ENCODE peak calls at places on chromosomes 5 and 9, in five cellular contexts. J is adrenal gland, P is astrocyte, D is Peyer's patch, H is heart right ventricle. L is an unnamed sample.

GRCh38 chr5:73722224-73722623 is 96.2 kb downstream of the ARHGEF28 start:
- DNase-seq in J (no peak), P (no peak), D (no peak), H (no peak), L (no peak)

GRCh38 chr5:57106661-57107060 is 67.2 kb upstream of the GPBP1 start:
- DNase-seq in J (no peak), P (no peak), D (no peak), H (no peak), L (no peak)

GRCh38 chr9:133276923-133277322 is 1.9 kb upstream of the ABO start:
- DNase-seq in J (no peak), P (no peak), D (no peak), H (no peak), L (no peak)

GRCh38 chr9:97848237-97848581 is 4.8 kb upstream of the FOXE1 start:
- DNase-seq in J (no peak), P (no peak), D (no peak), H (no peak), L (no peak)

GRCh38 chr5:72400950-72401349 is 80.8 kb downstream of the PTCD2 start:
- DNase-seq in J (no peak), P (no peak), D (no peak), H (no peak), L (no peak)

GRCh38 chr5:121640298-121640697 is 211.4 kb upstream of the FTMT start:
- DNase-seq in J (no peak), P (no peak), D (no peak), H (no peak), L (no peak)

GRCh38 chr5:766666-767431 is 17.7 kb downstream of the ZDHHC11B start:
- DNase-seq in J (no peak), P (no peak), D (peak; percentile 40), H (no peak), L (no peak)

GRCh38 chr5:96565843-96566242 is 96.3 kb upstream of the CAST start:
- DNase-seq in J (no peak), P (peak; percentile 78), D (no peak), H (no peak), L (peak; percentile 27)

GRCh38 chr9:92633879-92634278 is 36.1 kb downstream of the IPPK start:
- DNase-seq in J (no peak), P (no peak), D (no peak), H (no peak), L (no peak)

GRCh38 chr9:94796687-94797086 is 70.2 kb downstream of the AOPEP start:
- DNase-seq in J (no peak), P (no peak), D (no peak), H (no peak), L (no peak)

GRCh38 chr5:154221371-154221896 is 30.9 kb downstream of the GALNT10 start:
- DNase-seq in J (peak; percentile 38), P (peak; percentile 99), D (no peak), H (peak; percentile 22), L (peak; percentile 72)

GRCh38 chr9:4572184-4572826 is 82.0 kb downstream of the SLC1A1 start:
- DNase-seq in J (no peak), P (no peak), D (no peak), H (no peak), L (peak; percentile 39)

GRCh38 chr5:126732716-126733115 is 44.2 kb upstream of the LMNB1 start:
- DNase-seq in J (no peak), P (no peak), D (no peak), H (no peak), L (no peak)

DNA sequence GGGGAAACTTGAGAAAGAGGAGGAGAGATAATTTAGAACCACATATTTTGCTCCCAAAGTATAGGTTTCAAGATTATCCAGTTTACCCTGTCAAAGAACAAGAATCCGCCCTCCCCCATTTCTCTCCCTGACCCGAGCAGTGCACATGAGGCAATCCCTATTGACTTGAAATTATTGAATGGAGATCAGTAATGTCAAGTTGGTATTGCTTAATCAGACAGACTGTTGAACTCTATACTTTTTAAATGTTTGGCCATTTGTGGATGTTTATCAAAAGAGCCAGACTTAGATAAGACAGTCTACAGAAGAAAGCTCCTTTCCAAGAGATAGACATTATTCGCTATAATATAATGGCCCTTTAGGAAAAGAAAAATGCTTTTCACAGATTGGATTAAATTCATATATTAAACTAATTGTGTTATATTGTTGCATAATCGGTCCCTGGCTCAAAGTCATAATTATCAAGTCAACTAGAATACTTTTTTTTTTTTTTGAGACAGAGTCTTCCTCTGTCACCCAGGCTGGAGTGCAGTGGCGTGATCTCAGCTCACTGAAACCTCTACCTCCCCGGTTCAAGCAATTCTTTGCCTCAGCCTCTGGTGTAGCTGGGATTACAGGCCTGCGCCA is 5.3 kb downstream of the SLC25A25 start:
- DNase-seq in J (no peak), P (no peak), D (no peak), H (no peak), L (no peak)
- H3K4me1 ChIP-seq in J (peaks cover 41% of the 10 kb centered on the region), P (peaks cover 20% of the 10 kb centered on the region), D (peaks cover 25% of the 10 kb centered on the region), H (peaks cover 75% of the 10 kb centered on the region), L (peaks cover 67% of the 10 kb centered on the region)

GRCh38 chr9:72326643-72327042 is 38.4 kb downstream of the ZFAND5 start:
- DNase-seq in J (no peak), P (no peak), D (no peak), H (no peak), L (no peak)
- H3K36me3 ChIP-seq in J (no peaks in the 10 kb centered on the region), P (no peaks in the 10 kb centered on the region), D (no peaks in the 10 kb centered on the region), H (no peaks in the 10 kb centered on the region), L (no peaks in the 10 kb centered on the region)

DNA sequence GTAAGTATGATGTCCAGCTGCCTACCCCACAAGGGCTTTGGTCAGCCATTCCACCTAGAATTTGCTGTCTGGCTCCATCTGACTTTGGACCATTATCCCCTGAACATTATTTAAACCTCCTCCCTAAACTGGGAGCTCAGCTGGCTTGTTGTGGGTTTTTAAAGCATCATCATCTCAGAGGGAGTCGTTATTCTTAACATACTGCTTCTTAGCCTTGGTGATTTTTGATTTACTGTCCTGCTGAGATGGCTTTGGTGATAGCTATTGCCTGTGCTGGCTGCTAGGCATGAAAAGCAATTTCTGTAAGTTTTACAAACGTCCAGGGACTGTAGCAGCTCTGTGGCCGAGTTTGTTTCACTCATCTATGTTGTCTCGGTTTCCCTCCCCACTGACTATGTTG is 256.1 kb downstream of the NR3C1 start:
- DNase-seq in J (no peak), P (no peak), D (no peak), H (no peak), L (no peak)
- H3K4me1 ChIP-seq in J (no peaks in the 10 kb centered on the region), P (peaks cover 5% of the 10 kb centered on the region), D (no peaks in the 10 kb centered on the region), H (peaks cover 34% of the 10 kb centered on the region), L (no peaks in the 10 kb centered on the region)

DNA sequence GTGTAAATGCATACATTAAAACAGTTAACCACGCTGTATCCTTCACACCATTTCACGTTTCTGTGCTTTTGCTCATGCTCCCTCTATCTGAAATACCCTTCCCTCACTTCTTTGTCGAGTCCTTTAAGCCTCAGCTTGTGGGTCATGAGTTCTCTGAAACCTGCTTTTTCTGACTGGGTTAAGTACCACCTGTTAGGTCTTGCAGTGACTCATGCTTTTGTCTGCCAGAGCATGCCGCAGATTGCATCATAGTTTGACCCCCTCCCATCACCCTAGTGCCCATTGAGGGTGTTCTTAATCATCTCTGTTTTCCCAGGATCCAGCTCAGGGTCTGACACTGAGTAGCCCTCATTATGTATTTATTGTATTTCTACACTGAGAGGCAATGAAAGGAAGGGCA is 190.2 kb downstream of the ASTN2 start:
- DNase-seq in J (no peak), P (no peak), D (no peak), H (no peak), L (no peak)
- H3K36me3 ChIP-seq in J (no peaks in the 10 kb centered on the region), P (no peaks in the 10 kb centered on the region), D (no peaks in the 10 kb centered on the region), H (no peaks in the 10 kb centered on the region), L (no peaks in the 10 kb centered on the region)

GRCh38 chr5:150142800-150143724 is 12.6 kb downstream of the PDGFRB start:
- DNase-seq in J (peak; percentile 84), P (peak; percentile 94), D (no peak), H (peak; percentile 74), L (no peak)
- H3K4me1 ChIP-seq in J (peaks cover 19% of the 10 kb centered on the region), P (peaks cover 80% of the 10 kb centered on the region), D (no peaks in the 10 kb centered on the region), H (peaks cover 79% of the 10 kb centered on the region), L (no peaks in the 10 kb centered on the region)

DNA sequence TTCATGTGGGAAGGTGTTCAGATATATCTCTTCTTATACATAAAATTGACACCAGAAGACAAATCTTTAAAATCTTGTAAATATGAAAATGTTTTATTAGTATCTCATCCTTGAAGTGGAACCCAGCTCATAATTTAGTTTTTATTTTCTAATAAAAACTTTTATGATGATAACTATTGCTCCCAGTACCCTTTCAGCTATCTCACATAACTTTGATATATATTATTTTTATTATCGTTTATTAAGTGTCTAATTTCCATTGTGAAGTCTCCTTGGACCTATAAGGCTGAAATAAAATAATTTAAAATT is 16.0 kb downstream of the PCDHB15 start:
- DNase-seq in J (no peak), P (no peak), D (no peak), H (no peak), L (no peak)
- H3K36me3 ChIP-seq in J (no peaks in the 10 kb centered on the region), P (no peaks in the 10 kb centered on the region), D (no peaks in the 10 kb centered on the region), H (peaks cover 39% of the 10 kb centered on the region), L (no peaks in the 10 kb centered on the region)

GRCh38 chr9:86272221-86272620 is 10.1 kb downstream of the ISCA1 start:
- DNase-seq in J (no peak), P (no peak), D (no peak), H (no peak), L (no peak)

GRCh38 chr9:86277072-86277471 is 5.3 kb downstream of the ISCA1 start:
- DNase-seq in J (no peak), P (no peak), D (no peak), H (no peak), L (no peak)

GRCh38 chr9:86275962-86276361 is 6.4 kb downstream of the ISCA1 start:
- DNase-seq in J (no peak), P (no peak), D (no peak), H (no peak), L (no peak)

GRCh38 chr9:86279839-86280238 is 2.5 kb downstream of the ISCA1 start:
- DNase-seq in J (no peak), P (no peak), D (no peak), H (no peak), L (no peak)

DNA sequence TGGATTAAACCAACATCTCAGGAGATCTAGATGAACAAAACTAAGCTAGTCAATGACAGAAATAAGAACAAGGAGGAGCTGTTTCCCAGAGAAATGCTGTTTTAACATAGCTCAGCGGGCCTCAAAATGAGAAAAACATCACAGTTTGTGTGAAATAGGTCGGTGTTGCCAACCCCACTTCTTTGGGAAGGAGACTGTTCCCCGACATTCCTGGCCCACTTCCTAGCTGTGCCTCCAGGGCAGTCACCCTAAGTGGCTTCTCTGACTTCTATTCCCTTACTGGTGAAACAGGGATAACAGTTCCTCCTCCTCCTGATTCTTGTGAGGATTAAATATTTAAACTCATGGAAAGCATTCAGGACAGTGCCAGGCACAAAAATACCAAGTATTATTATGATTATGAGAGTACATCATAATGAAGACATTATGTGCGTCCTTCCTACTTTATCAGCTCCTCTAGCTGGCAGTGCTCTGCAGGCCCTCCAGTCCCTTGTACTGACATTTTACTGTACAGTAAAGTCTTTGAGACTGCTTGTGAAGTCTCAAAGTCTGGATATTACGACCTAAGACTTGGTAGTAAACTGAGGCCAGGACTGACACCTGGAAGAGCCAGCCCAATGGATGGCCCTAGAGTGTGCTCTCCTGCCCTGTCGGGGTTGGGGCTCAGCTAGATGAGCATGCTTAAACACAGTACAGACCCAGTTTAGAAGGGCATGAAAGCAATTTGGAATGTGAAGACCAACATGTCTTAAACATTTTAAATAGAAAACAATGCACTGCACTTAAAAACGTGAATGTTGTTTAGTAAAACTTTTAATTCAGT is 7.3 kb downstream of the ISCA1 start:
- DNase-seq in J (no peak), P (no peak), D (no peak), H (no peak), L (no peak)
- H3K4me1 ChIP-seq in J (no peaks in the 10 kb centered on the region), P (peaks cover 3% of the 10 kb centered on the region), D (no peaks in the 10 kb centered on the region), H (peaks cover 44% of the 10 kb centered on the region), L (peaks cover 8% of the 10 kb centered on the region)